ENCODE peak calls at places on chromosomes 12 and 14, in six cellular contexts. F is hippocampal formation, W is NCI-H1105 treated with DMSO at 0.1 percent for 48 hours, K is neural crest cell, T is fibroblast of pulmonary artery, E is PC-9. V is an unnamed sample.

GRCh38 chr12:67077617-67078016 is 191.5 kb upstream of the CAND1 start:
- DNase-seq in F (no peak), W (no peak), K (no peak), T (peak), E (peak), V (peak)

GRCh38 chr12:131912526-131913274 is 16.4 kb upstream of the PUS1 start:
- DNase-seq in F (no peak), W (no peak), K (no peak), T (peak), E (no peak), V (peak)

GRCh38 chr14:41586237-41586636 is 20.4 kb upstream of the LRFN5 start:
- DNase-seq in F (no peak), W (peak), K (no peak), T (peak), E (no peak), V (peak)

GRCh38 chr12:103586132-103586531 is 941 bp upstream of the STAB2 start:
- DNase-seq in F (no peak), W (no peak), K (no peak), T (peak), E (no peak), V (no peak)

GRCh38 chr14:36835145-36835544 is 173.5 kb downstream of the PAX9 start:
- DNase-seq in F (no peak), W (peak), K (no peak), T (no peak), E (peak), V (no peak)

GRCh38 chr12:57898308-57898970 is 42.9 kb upstream of the ATP23 start:
- DNase-seq in F (no peak), W (no peak), K (no peak), T (no peak), E (no peak), V (no peak)

GRCh38 chr14:76117789-76118188 is 33.9 kb upstream of the GPATCH2L start:
- DNase-seq in F (no peak), W (peak), K (no peak), T (no peak), E (no peak), V (no peak)

GRCh38 chr12:90883456-90883855 is 71.5 kb downstream of the CCER1 start:
- DNase-seq in F (no peak), W (no peak), K (no peak), T (no peak), E (no peak), V (no peak)

GRCh38 chr12:45234134-45234865 is 18.4 kb downstream of the ANO6 start:
- DNase-seq in F (no peak), W (no peak), K (no peak), T (peak), E (peak), V (peak)

GRCh38 chr12:76242813-76243540 is 105.2 kb downstream of the BBS10 start:
- DNase-seq in F (no peak), W (no peak), K (no peak), T (no peak), E (no peak), V (no peak)

GRCh38 chr14:88452231-88452630 is 66.8 kb downstream of the SPATA7 start:
- DNase-seq in F (no peak), W (no peak), K (no peak), T (no peak), E (no peak), V (no peak)

GRCh38 chr14:58341152-58341748 is 42.9 kb downstream of the ARID4A start:
- DNase-seq in F (no peak), W (no peak), K (no peak), T (no peak), E (no peak), V (no peak)

GRCh38 chr12:24719293-24719721 is 229.6 kb downstream of the BCAT1 start:
- DNase-seq in F (no peak), W (no peak), K (no peak), T (peak), E (no peak), V (no peak)

GRCh38 chr12:113162102-113163029 is 12.8 kb downstream of the CFAP73 start:
- DNase-seq in F (no peak), W (no peak), K (no peak), T (peak), E (peak), V (peak)

GRCh38 chr12:75289678-75290200 is 40.4 kb downstream of the CAPS2 start:
- DNase-seq in F (no peak), W (peak), K (no peak), T (peak), E (no peak), V (peak)

GRCh38 chr14:99756796-99757195 is 36.4 kb upstream of the EML1 start:
- DNase-seq in F (no peak), W (no peak), K (no peak), T (no peak), E (no peak), V (no peak)

GRCh38 chr12:121209629-121210572 is at the start of gene P2RX4:
- DNase-seq in F (peak), W (peak), K (peak), T (peak), E (peak), V (peak)

GRCh38 chr14:99120147-99121026 is 151.6 kb downstream of the BCL11B start:
- DNase-seq in F (no peak), W (no peak), K (no peak), T (no peak), E (no peak), V (no peak)

GRCh38 chr12:2384533-2385328 is 331.9 kb downstream of the CACNA1C start:
- DNase-seq in F (no peak), W (no peak), K (no peak), T (peak), E (no peak), V (no peak)

V was measured in RKO.